ENCODE peak calls at places on chromosomes 1 and 21, in six cellular contexts. One of them, this sample, is unnamed.

GRCh38 chr1:118948351-118948750 is 39.8 kb downstream of the TBX15 start:
- DNase-seq in glutamatergic neuron: no peak
- DNase-seq in GM12865: no peak
- DNase-seq in IMR-90: no peak
- DNase-seq in lower lobe of right lung: no peak
- DNase-seq in PC-9: no peak
- DNase-seq in this sample: no peak

GRCh38 chr1:55288245-55288644 is 73.1 kb upstream of the USP24 start:
- DNase-seq in glutamatergic neuron: no peak
- DNase-seq in IMR-90: no peak
- DNase-seq in GM12865: peak; percentile 84
- DNase-seq in PC-9: no peak
- DNase-seq in lower lobe of right lung: no peak
- DNase-seq in this sample: no peak

GRCh38 chr21:43740497-43741156 is 21.7 kb downstream of the PDXK start:
- DNase-seq in glutamatergic neuron: peak; percentile 55
- DNase-seq in lower lobe of right lung: peak; percentile 69
- DNase-seq in PC-9: peak; percentile 64
- DNase-seq in IMR-90: no peak
- DNase-seq in GM12865: no peak
- DNase-seq in this sample: no peak

GRCh38 chr1:211589782-211590721 is 11.1 kb upstream of the SLC30A1 start:
- DNase-seq in lower lobe of right lung: peak; percentile 90
- DNase-seq in GM12865: no peak
- DNase-seq in PC-9: peak; percentile 65
- DNase-seq in IMR-90: peak; percentile 62
- DNase-seq in glutamatergic neuron: no peak
- DNase-seq in this sample: no peak

GRCh38 chr1:96843601-96844000 is 122.0 kb downstream of the PTBP2 start:
- DNase-seq in PC-9: no peak
- DNase-seq in GM12865: no peak
- DNase-seq in IMR-90: no peak
- DNase-seq in lower lobe of right lung: no peak
- DNase-seq in glutamatergic neuron: no peak
- DNase-seq in this sample: no peak

GRCh38 chr1:150366416-150367296 is 2.7 kb downstream of the RPRD2 start:
- DNase-seq in glutamatergic neuron: no peak
- DNase-seq in IMR-90: peak; percentile 48
- DNase-seq in lower lobe of right lung: no peak
- DNase-seq in PC-9: no peak
- DNase-seq in GM12865: peak; percentile 24
- DNase-seq in this sample: no peak

GRCh38 chr1:70426154-70427131 is 15.4 kb downstream of the CTH start:
- DNase-seq in IMR-90: no peak
- DNase-seq in lower lobe of right lung: no peak
- DNase-seq in PC-9: peak; percentile 31
- DNase-seq in GM12865: no peak
- DNase-seq in glutamatergic neuron: no peak
- DNase-seq in this sample: no peak

GRCh38 chr1:64228181-64228957 is 24.9 kb downstream of the UBE2U start:
- DNase-seq in GM12865: no peak
- DNase-seq in lower lobe of right lung: no peak
- DNase-seq in IMR-90: peak; percentile 55
- DNase-seq in glutamatergic neuron: no peak
- DNase-seq in PC-9: no peak
- DNase-seq in this sample: no peak

GRCh38 chr1:234780112-234780511 is 170.1 kb upstream of the IRF2BP2 start:
- DNase-seq in GM12865: no peak
- DNase-seq in PC-9: no peak
- DNase-seq in lower lobe of right lung: no peak
- DNase-seq in glutamatergic neuron: no peak
- DNase-seq in IMR-90: no peak
- DNase-seq in this sample: no peak

GRCh38 chr1:226638608-226639007 is 90.0 kb downstream of the STUM start:
- DNase-seq in IMR-90: no peak
- DNase-seq in glutamatergic neuron: no peak
- DNase-seq in PC-9: no peak
- DNase-seq in GM12865: no peak
- DNase-seq in lower lobe of right lung: peak; percentile 33
- DNase-seq in this sample: no peak

GRCh38 chr21:33022828-33023573 is 2.7 kb upstream of the OLIG2 start:
- DNase-seq in lower lobe of right lung: no peak
- DNase-seq in PC-9: no peak
- DNase-seq in IMR-90: no peak
- DNase-seq in GM12865: no peak
- DNase-seq in glutamatergic neuron: peak; percentile 34
- DNase-seq in this sample: no peak

GRCh38 chr1:52139817-52140540 is 1.9 kb upstream of the ZFYVE9 start:
- DNase-seq in lower lobe of right lung: no peak
- DNase-seq in IMR-90: peak; percentile 88
- DNase-seq in GM12865: peak; percentile 78
- DNase-seq in PC-9: peak; percentile 43
- DNase-seq in glutamatergic neuron: no peak
- DNase-seq in this sample: peak; percentile 53

GRCh38 chr1:57898531-57898930 is 474.7 kb upstream of the DAB1 start:
- DNase-seq in PC-9: no peak
- DNase-seq in lower lobe of right lung: no peak
- DNase-seq in GM12865: no peak
- DNase-seq in glutamatergic neuron: no peak
- DNase-seq in IMR-90: no peak
- DNase-seq in this sample: no peak

GRCh38 chr1:220430059-220430458 is 97.9 kb upstream of the MARK1 start:
- DNase-seq in PC-9: peak; percentile 78
- DNase-seq in IMR-90: no peak
- DNase-seq in glutamatergic neuron: no peak
- DNase-seq in lower lobe of right lung: no peak
- DNase-seq in GM12865: no peak
- DNase-seq in this sample: no peak

GRCh38 chr1:207078578-207079132 is 10.0 kb upstream of the C4BPB start:
- DNase-seq in IMR-90: no peak
- DNase-seq in glutamatergic neuron: no peak
- DNase-seq in PC-9: no peak
- DNase-seq in GM12865: no peak
- DNase-seq in lower lobe of right lung: no peak
- DNase-seq in this sample: no peak

GRCh38 chr1:43545686-43546387 is 15.2 kb downstream of the PTPRF start:
- DNase-seq in glutamatergic neuron: peak; percentile 92
- DNase-seq in IMR-90: no peak
- DNase-seq in PC-9: no peak
- DNase-seq in lower lobe of right lung: peak; percentile 77
- DNase-seq in GM12865: peak; percentile 29
- DNase-seq in this sample: no peak

GRCh38 chr1:100423832-100424337 is 71.6 kb downstream of the CDC14A start:
- DNase-seq in PC-9: no peak
- DNase-seq in lower lobe of right lung: no peak
- DNase-seq in IMR-90: no peak
- DNase-seq in glutamatergic neuron: no peak
- DNase-seq in GM12865: peak; percentile 47
- DNase-seq in this sample: peak; percentile 13

GRCh38 chr1:22318279-22318983 is 133.2 kb upstream of the ZBTB40 start:
- DNase-seq in GM12865: no peak
- DNase-seq in PC-9: no peak
- DNase-seq in glutamatergic neuron: peak; percentile 87
- DNase-seq in lower lobe of right lung: no peak
- DNase-seq in IMR-90: no peak
- DNase-seq in this sample: no peak

GRCh38 chr1:109768335-109768650 is 4.6 kb upstream of the EPS8L3 start:
- DNase-seq in GM12865: no peak
- DNase-seq in glutamatergic neuron: peak; percentile 4
- DNase-seq in PC-9: no peak
- DNase-seq in IMR-90: no peak
- DNase-seq in lower lobe of right lung: no peak
- DNase-seq in this sample: no peak

GRCh38 chr1:55384589-55385136 is 169.5 kb upstream of the USP24 start:
- DNase-seq in PC-9: no peak
- DNase-seq in glutamatergic neuron: no peak
- DNase-seq in GM12865: no peak
- DNase-seq in IMR-90: no peak
- DNase-seq in lower lobe of right lung: no peak
- DNase-seq in this sample: no peak

GRCh38 chr1:182841368-182841988 is 2.3 kb downstream of the DHX9 start:
- DNase-seq in lower lobe of right lung: no peak
- DNase-seq in glutamatergic neuron: no peak
- DNase-seq in PC-9: peak; percentile 61
- DNase-seq in IMR-90: peak; percentile 72
- DNase-seq in GM12865: peak; percentile 33
- DNase-seq in this sample: no peak

GRCh38 chr1:154534263-154534844 is 24.1 kb downstream of the UBE2Q1 start:
- DNase-seq in GM12865: peak; percentile 42
- DNase-seq in PC-9: peak; percentile 39
- DNase-seq in IMR-90: peak; percentile 22
- DNase-seq in glutamatergic neuron: peak; percentile 27
- DNase-seq in lower lobe of right lung: no peak
- DNase-seq in this sample: no peak

GRCh38 chr1:220239945-220240344 is 32.3 kb downstream of the RAB3GAP2 start:
- DNase-seq in GM12865: no peak
- DNase-seq in IMR-90: no peak
- DNase-seq in lower lobe of right lung: no peak
- DNase-seq in glutamatergic neuron: no peak
- DNase-seq in PC-9: no peak
- DNase-seq in this sample: no peak

GRCh38 chr1:23801338-23801748 is 789 bp upstream of the GALE start:
- DNase-seq in glutamatergic neuron: no peak
- DNase-seq in lower lobe of right lung: peak; percentile 68
- DNase-seq in IMR-90: no peak
- DNase-seq in PC-9: no peak
- DNase-seq in GM12865: no peak
- DNase-seq in this sample: no peak

GRCh38 chr1:73205294-73205973 is 923.1 kb upstream of the NEGR1 start:
- DNase-seq in PC-9: no peak
- DNase-seq in IMR-90: no peak
- DNase-seq in GM12865: peak; percentile 1
- DNase-seq in lower lobe of right lung: no peak
- DNase-seq in glutamatergic neuron: no peak
- DNase-seq in this sample: no peak

GRCh38 chr1:109977657-109978378 is 6.7 kb upstream of the AHCYL1 start:
- DNase-seq in GM12865: no peak
- DNase-seq in glutamatergic neuron: no peak
- DNase-seq in lower lobe of right lung: no peak
- DNase-seq in PC-9: no peak
- DNase-seq in IMR-90: no peak
- DNase-seq in this sample: no peak

GRCh38 chr21:43762303-43763128 is 13.6 kb downstream of the CSTB start:
- DNase-seq in lower lobe of right lung: no peak
- DNase-seq in PC-9: peak; percentile 44
- DNase-seq in IMR-90: no peak
- DNase-seq in GM12865: no peak
- DNase-seq in glutamatergic neuron: no peak
- DNase-seq in this sample: no peak

GRCh38 chr1:245645894-245646293 is 491.1 kb downstream of the KIF26B start:
- DNase-seq in GM12865: peak; percentile 78
- DNase-seq in PC-9: no peak
- DNase-seq in lower lobe of right lung: no peak
- DNase-seq in IMR-90: no peak
- DNase-seq in glutamatergic neuron: no peak
- DNase-seq in this sample: no peak

GRCh38 chr1:221712198-221712684 is 29.6 kb downstream of the DUSP10 start:
- DNase-seq in GM12865: peak; percentile 84
- DNase-seq in IMR-90: peak; percentile 99
- DNase-seq in glutamatergic neuron: no peak
- DNase-seq in PC-9: peak; percentile 56
- DNase-seq in lower lobe of right lung: no peak
- DNase-seq in this sample: peak; percentile 76

GRCh38 chr1:66452162-66452561 is 81.8 kb upstream of the SGIP1 start:
- DNase-seq in lower lobe of right lung: no peak
- DNase-seq in PC-9: no peak
- DNase-seq in GM12865: no peak
- DNase-seq in glutamatergic neuron: no peak
- DNase-seq in IMR-90: no peak
- DNase-seq in this sample: no peak
- TF ChIP-seq CTCF in lower lobe of right lung: peak; percentile 16
- TF ChIP-seq CTCF in PC-9: no peak
- TF ChIP-seq CTCF in GM12865: no peak
- TF ChIP-seq CTCF in glutamatergic neuron: no peak
- TF ChIP-seq CTCF in IMR-90: no peak
- TF ChIP-seq CTCF in this sample: no peak

GRCh38 chr1:13762642-13763041 is 62.7 kb downstream of the PRDM2 start:
- DNase-seq in glutamatergic neuron: peak; percentile 37
- DNase-seq in IMR-90: no peak
- DNase-seq in GM12865: no peak
- DNase-seq in PC-9: no peak
- DNase-seq in lower lobe of right lung: no peak
- DNase-seq in this sample: no peak

GRCh38 chr1:13760921-13761320 is 60.9 kb downstream of the PRDM2 start:
- DNase-seq in GM12865: no peak
- DNase-seq in glutamatergic neuron: no peak
- DNase-seq in PC-9: peak; percentile 63
- DNase-seq in lower lobe of right lung: no peak
- DNase-seq in IMR-90: no peak
- DNase-seq in this sample: no peak

GRCh38 chr1:13761883-13762282 is 61.9 kb downstream of the PRDM2 start:
- DNase-seq in IMR-90: no peak
- DNase-seq in PC-9: no peak
- DNase-seq in GM12865: no peak
- DNase-seq in glutamatergic neuron: no peak
- DNase-seq in lower lobe of right lung: no peak
- DNase-seq in this sample: no peak

GRCh38 chr1:13759072-13759471 is 59.1 kb downstream of the PRDM2 start:
- DNase-seq in glutamatergic neuron: no peak
- DNase-seq in IMR-90: no peak
- DNase-seq in lower lobe of right lung: no peak
- DNase-seq in GM12865: no peak
- DNase-seq in PC-9: peak; percentile 89
- DNase-seq in this sample: no peak

GRCh38 chr1:13760340-13760739 is 60.4 kb downstream of the PRDM2 start:
- DNase-seq in glutamatergic neuron: no peak
- DNase-seq in GM12865: no peak
- DNase-seq in PC-9: no peak
- DNase-seq in lower lobe of right lung: no peak
- DNase-seq in IMR-90: no peak
- DNase-seq in this sample: no peak
- TF ChIP-seq CTCF in glutamatergic neuron: no peak
- TF ChIP-seq CTCF in GM12865: no peak
- TF ChIP-seq CTCF in PC-9: no peak
- TF ChIP-seq CTCF in lower lobe of right lung: no peak
- TF ChIP-seq CTCF in IMR-90: no peak
- TF ChIP-seq CTCF in this sample: no peak

GRCh38 chr1:236064674-236065508 is at the start of gene NID1:
- DNase-seq in IMR-90: peak; percentile 79
- DNase-seq in glutamatergic neuron: peak; percentile 76
- DNase-seq in lower lobe of right lung: peak; percentile 74
- DNase-seq in PC-9: no peak
- DNase-seq in GM12865: peak; percentile 25
- DNase-seq in this sample: peak; percentile 13
- TF ChIP-seq CTCF in IMR-90: peak; percentile 36
- TF ChIP-seq CTCF in glutamatergic neuron: peak; percentile 33
- TF ChIP-seq CTCF in lower lobe of right lung: peak; percentile 45
- TF ChIP-seq CTCF in PC-9: no peak
- TF ChIP-seq CTCF in GM12865: peak; percentile 4
- TF ChIP-seq CTCF in this sample: no peak

DNA sequence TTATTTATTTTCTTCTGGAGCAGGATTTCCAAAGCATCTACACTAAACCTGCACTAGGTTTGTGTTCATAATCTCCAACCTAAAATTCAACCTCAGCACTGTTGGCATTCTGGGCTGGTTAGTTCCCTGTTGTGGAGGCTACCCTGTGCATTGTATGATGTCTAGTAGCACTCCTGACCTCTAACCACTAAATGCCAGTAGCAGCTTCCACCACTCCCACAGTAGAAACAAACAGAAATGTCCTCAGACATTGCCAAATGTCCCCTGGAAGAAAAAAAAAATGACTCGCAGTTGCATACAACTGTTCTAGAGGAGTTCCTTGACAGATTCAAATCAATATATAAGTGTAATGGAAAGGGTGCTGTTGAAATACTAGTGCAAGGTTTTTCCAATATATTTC is 18.9 kb downstream of the GRIK1 start:
- DNase-seq in PC-9: no peak
- DNase-seq in IMR-90: no peak
- DNase-seq in GM12865: no peak
- DNase-seq in glutamatergic neuron: no peak
- DNase-seq in lower lobe of right lung: no peak
- DNase-seq in this sample: no peak
- TF ChIP-seq CTCF in PC-9: no peak
- TF ChIP-seq CTCF in IMR-90: no peak
- TF ChIP-seq CTCF in GM12865: no peak
- TF ChIP-seq CTCF in glutamatergic neuron: no peak
- TF ChIP-seq CTCF in lower lobe of right lung: no peak
- TF ChIP-seq CTCF in this sample: no peak

This sample was measured in activated CD8-positive, alpha-beta T cell treated with anti-CD3 and anti-CD28 coated beads for 36 hours.